ENCODE peak calls at places on chromosomes 5 and 9, in five cellular contexts. One of them, this sample, is unnamed.

GRCh38 chr9:21688108-21689102 is 114.0 kb upstream of the MTAP start:
- DNase-seq in stimulated activated CD8-positive, alpha-beta memory T cell treated with anti-CD3 and anti-CD28 coated beads, Interleukin-4, amount 100 ng/mL, for 24 hours: no peak
- DNase-seq in SHP77 treated with DMSO at 0.1 percent for 48 hours: no peak
- DNase-seq in tibial artery: no peak
- DNase-seq in retina: no peak
- DNase-seq in this sample: no peak

GRCh38 chr5:146877783-146878470 is 630 bp downstream of the PPP2R2B start:
- DNase-seq in stimulated activated CD8-positive, alpha-beta memory T cell treated with anti-CD3 and anti-CD28 coated beads, Interleukin-4, amount 100 ng/mL, for 24 hours: peak; percentile 9
- DNase-seq in SHP77 treated with DMSO at 0.1 percent for 48 hours: no peak
- DNase-seq in tibial artery: peak; percentile 69
- DNase-seq in retina: peak; percentile 81
- DNase-seq in this sample: peak; percentile 76

GRCh38 chr9:12785251-12785880 is 10.5 kb downstream of the LURAP1L start:
- DNase-seq in stimulated activated CD8-positive, alpha-beta memory T cell treated with anti-CD3 and anti-CD28 coated beads, Interleukin-4, amount 100 ng/mL, for 24 hours: no peak
- DNase-seq in SHP77 treated with DMSO at 0.1 percent for 48 hours: no peak
- DNase-seq in tibial artery: peak; percentile 90
- DNase-seq in retina: no peak
- DNase-seq in this sample: no peak

GRCh38 chr5:142295084-142295758 is 29.6 kb downstream of the SPRY4 start:
- DNase-seq in stimulated activated CD8-positive, alpha-beta memory T cell treated with anti-CD3 and anti-CD28 coated beads, Interleukin-4, amount 100 ng/mL, for 24 hours: no peak
- DNase-seq in SHP77 treated with DMSO at 0.1 percent for 48 hours: no peak
- DNase-seq in tibial artery: no peak
- DNase-seq in retina: no peak
- DNase-seq in this sample: no peak

GRCh38 chr5:143521891-143522290 is 118.4 kb upstream of the NR3C1 start:
- DNase-seq in stimulated activated CD8-positive, alpha-beta memory T cell treated with anti-CD3 and anti-CD28 coated beads, Interleukin-4, amount 100 ng/mL, for 24 hours: no peak
- DNase-seq in SHP77 treated with DMSO at 0.1 percent for 48 hours: no peak
- DNase-seq in tibial artery: no peak
- DNase-seq in retina: peak; percentile 50
- DNase-seq in this sample: no peak

GRCh38 chr9:75467141-75467540 is 378.8 kb downstream of the OSTF1 start:
- DNase-seq in stimulated activated CD8-positive, alpha-beta memory T cell treated with anti-CD3 and anti-CD28 coated beads, Interleukin-4, amount 100 ng/mL, for 24 hours: no peak
- DNase-seq in SHP77 treated with DMSO at 0.1 percent for 48 hours: no peak
- DNase-seq in tibial artery: no peak
- DNase-seq in retina: peak; percentile 21
- DNase-seq in this sample: no peak

GRCh38 chr5:54658014-54658413 is 140.5 kb downstream of the SNX18 start:
- DNase-seq in stimulated activated CD8-positive, alpha-beta memory T cell treated with anti-CD3 and anti-CD28 coated beads, Interleukin-4, amount 100 ng/mL, for 24 hours: no peak
- DNase-seq in SHP77 treated with DMSO at 0.1 percent for 48 hours: no peak
- DNase-seq in tibial artery: no peak
- DNase-seq in retina: no peak
- DNase-seq in this sample: no peak

GRCh38 chr9:77648458-77649108 is 461 bp upstream of the GNA14 start:
- DNase-seq in stimulated activated CD8-positive, alpha-beta memory T cell treated with anti-CD3 and anti-CD28 coated beads, Interleukin-4, amount 100 ng/mL, for 24 hours: no peak
- DNase-seq in SHP77 treated with DMSO at 0.1 percent for 48 hours: no peak
- DNase-seq in tibial artery: peak; percentile 70
- DNase-seq in retina: peak; percentile 63
- DNase-seq in this sample: peak; percentile 34

GRCh38 chr9:94974154-94974860 is 247.8 kb downstream of the AOPEP start:
- DNase-seq in stimulated activated CD8-positive, alpha-beta memory T cell treated with anti-CD3 and anti-CD28 coated beads, Interleukin-4, amount 100 ng/mL, for 24 hours: no peak
- DNase-seq in SHP77 treated with DMSO at 0.1 percent for 48 hours: no peak
- DNase-seq in tibial artery: no peak
- DNase-seq in retina: no peak
- DNase-seq in this sample: no peak

GRCh38 chr9:124271660-124272059 is 13.9 kb downstream of the NEK6 start:
- DNase-seq in stimulated activated CD8-positive, alpha-beta memory T cell treated with anti-CD3 and anti-CD28 coated beads, Interleukin-4, amount 100 ng/mL, for 24 hours: no peak
- DNase-seq in SHP77 treated with DMSO at 0.1 percent for 48 hours: no peak
- DNase-seq in tibial artery: peak; percentile 74
- DNase-seq in retina: no peak
- DNase-seq in this sample: no peak

GRCh38 chr5:172793577-172794488 is 22.8 kb upstream of the DUSP1 start:
- DNase-seq in stimulated activated CD8-positive, alpha-beta memory T cell treated with anti-CD3 and anti-CD28 coated beads, Interleukin-4, amount 100 ng/mL, for 24 hours: no peak
- DNase-seq in SHP77 treated with DMSO at 0.1 percent for 48 hours: no peak
- DNase-seq in tibial artery: peak; percentile 72
- DNase-seq in retina: no peak
- DNase-seq in this sample: no peak

GRCh38 chr5:96067902-96068614 is 106.4 kb upstream of the ELL2 start:
- DNase-seq in stimulated activated CD8-positive, alpha-beta memory T cell treated with anti-CD3 and anti-CD28 coated beads, Interleukin-4, amount 100 ng/mL, for 24 hours: no peak
- DNase-seq in SHP77 treated with DMSO at 0.1 percent for 48 hours: no peak
- DNase-seq in tibial artery: no peak
- DNase-seq in retina: no peak
- DNase-seq in this sample: no peak

GRCh38 chr9:88396836-88397577 is 8.8 kb downstream of the SPIN1 start:
- DNase-seq in stimulated activated CD8-positive, alpha-beta memory T cell treated with anti-CD3 and anti-CD28 coated beads, Interleukin-4, amount 100 ng/mL, for 24 hours: no peak
- DNase-seq in SHP77 treated with DMSO at 0.1 percent for 48 hours: no peak
- DNase-seq in tibial artery: no peak
- DNase-seq in retina: no peak
- DNase-seq in this sample: no peak

GRCh38 chr9:132006657-132007370 is 72.9 kb downstream of the MED27 start:
- DNase-seq in stimulated activated CD8-positive, alpha-beta memory T cell treated with anti-CD3 and anti-CD28 coated beads, Interleukin-4, amount 100 ng/mL, for 24 hours: no peak
- DNase-seq in SHP77 treated with DMSO at 0.1 percent for 48 hours: peak; percentile 27
- DNase-seq in tibial artery: no peak
- DNase-seq in retina: no peak
- DNase-seq in this sample: no peak

GRCh38 chr5:132773114-132773513 is 3.9 kb downstream of the SEPTIN8 start:
- DNase-seq in stimulated activated CD8-positive, alpha-beta memory T cell treated with anti-CD3 and anti-CD28 coated beads, Interleukin-4, amount 100 ng/mL, for 24 hours: no peak
- DNase-seq in SHP77 treated with DMSO at 0.1 percent for 48 hours: no peak
- DNase-seq in tibial artery: no peak
- DNase-seq in retina: no peak
- DNase-seq in this sample: no peak

GRCh38 chr5:178983728-178984127 is 11.4 kb downstream of the GRM6 start:
- DNase-seq in stimulated activated CD8-positive, alpha-beta memory T cell treated with anti-CD3 and anti-CD28 coated beads, Interleukin-4, amount 100 ng/mL, for 24 hours: no peak
- DNase-seq in SHP77 treated with DMSO at 0.1 percent for 48 hours: no peak
- DNase-seq in tibial artery: no peak
- DNase-seq in retina: no peak
- DNase-seq in this sample: no peak

GRCh38 chr5:138159666-138160065 is 18.8 kb downstream of the BRD8 start:
- DNase-seq in stimulated activated CD8-positive, alpha-beta memory T cell treated with anti-CD3 and anti-CD28 coated beads, Interleukin-4, amount 100 ng/mL, for 24 hours: no peak
- DNase-seq in SHP77 treated with DMSO at 0.1 percent for 48 hours: no peak
- DNase-seq in tibial artery: no peak
- DNase-seq in retina: no peak
- DNase-seq in this sample: no peak

GRCh38 chr5:91151947-91152346 is 231.2 kb downstream of the ARRDC3 start:
- DNase-seq in stimulated activated CD8-positive, alpha-beta memory T cell treated with anti-CD3 and anti-CD28 coated beads, Interleukin-4, amount 100 ng/mL, for 24 hours: no peak
- DNase-seq in SHP77 treated with DMSO at 0.1 percent for 48 hours: no peak
- DNase-seq in tibial artery: peak; percentile 83
- DNase-seq in retina: no peak
- DNase-seq in this sample: no peak

GRCh38 chr9:115922441-115922840 is 231.2 kb upstream of the PAPPA start:
- DNase-seq in stimulated activated CD8-positive, alpha-beta memory T cell treated with anti-CD3 and anti-CD28 coated beads, Interleukin-4, amount 100 ng/mL, for 24 hours: no peak
- DNase-seq in SHP77 treated with DMSO at 0.1 percent for 48 hours: no peak
- DNase-seq in tibial artery: no peak
- DNase-seq in retina: no peak
- DNase-seq in this sample: no peak

GRCh38 chr5:118891252-118891651 is 97.1 kb downstream of the DTWD2 start:
- DNase-seq in stimulated activated CD8-positive, alpha-beta memory T cell treated with anti-CD3 and anti-CD28 coated beads, Interleukin-4, amount 100 ng/mL, for 24 hours: no peak
- DNase-seq in SHP77 treated with DMSO at 0.1 percent for 48 hours: peak; percentile 36
- DNase-seq in tibial artery: no peak
- DNase-seq in retina: peak; percentile 24
- DNase-seq in this sample: no peak

GRCh38 chr5:69202497-69202896 is 13.1 kb downstream of the CENPH start:
- DNase-seq in stimulated activated CD8-positive, alpha-beta memory T cell treated with anti-CD3 and anti-CD28 coated beads, Interleukin-4, amount 100 ng/mL, for 24 hours: no peak
- DNase-seq in SHP77 treated with DMSO at 0.1 percent for 48 hours: no peak
- DNase-seq in tibial artery: no peak
- DNase-seq in retina: no peak
- DNase-seq in this sample: no peak

GRCh38 chr9:111805841-111806241 is 11.1 kb upstream of the SHOC1 start:
- DNase-seq in stimulated activated CD8-positive, alpha-beta memory T cell treated with anti-CD3 and anti-CD28 coated beads, Interleukin-4, amount 100 ng/mL, for 24 hours: no peak
- DNase-seq in SHP77 treated with DMSO at 0.1 percent for 48 hours: no peak
- DNase-seq in tibial artery: no peak
- DNase-seq in retina: no peak
- DNase-seq in this sample: no peak

GRCh38 chr9:121322037-121322736 is 47.9 kb downstream of the STOM start:
- DNase-seq in stimulated activated CD8-positive, alpha-beta memory T cell treated with anti-CD3 and anti-CD28 coated beads, Interleukin-4, amount 100 ng/mL, for 24 hours: no peak
- DNase-seq in SHP77 treated with DMSO at 0.1 percent for 48 hours: no peak
- DNase-seq in tibial artery: no peak
- DNase-seq in retina: no peak
- DNase-seq in this sample: no peak

GRCh38 chr9:77854916-77855314 is 176.7 kb downstream of the GNAQ start:
- DNase-seq in stimulated activated CD8-positive, alpha-beta memory T cell treated with anti-CD3 and anti-CD28 coated beads, Interleukin-4, amount 100 ng/mL, for 24 hours: no peak
- DNase-seq in SHP77 treated with DMSO at 0.1 percent for 48 hours: no peak
- DNase-seq in tibial artery: no peak
- DNase-seq in retina: no peak
- DNase-seq in this sample: no peak

GRCh38 chr9:124033348-124033747 is 21.8 kb downstream of the LHX2 start:
- DNase-seq in stimulated activated CD8-positive, alpha-beta memory T cell treated with anti-CD3 and anti-CD28 coated beads, Interleukin-4, amount 100 ng/mL, for 24 hours: no peak
- DNase-seq in SHP77 treated with DMSO at 0.1 percent for 48 hours: no peak
- DNase-seq in tibial artery: no peak
- DNase-seq in retina: no peak
- DNase-seq in this sample: peak; percentile 36